ENCODE peak calls at places on chromosomes 16 and 17, in eight cellular contexts. T, S, R, J, Q, I, U and F are unnamed samples.

GRCh38 chr17:44111777-44112176 is 11.7 kb downstream of the HDAC5 start:
- DNase-seq in S (no peak), U (no peak), Q (no peak), R (no peak), T (no peak), J (no peak), I (no peak), F (no peak)

GRCh38 chr16:7268182-7268581 is 64.5 kb upstream of the RBFOX1 start:
- DNase-seq in S (no peak), I (peak), Q (no peak), J (no peak), T (no peak), R (no peak), U (peak), F (no peak)

GRCh38 chr16:86634290-86634689 is 55.9 kb downstream of the FOXL1 start:
- DNase-seq in U (peak), J (peak), I (no peak), T (no peak), S (no peak), Q (no peak), R (no peak), F (no peak)

GRCh38 chr16:4461250-4462085 is 13.0 kb downstream of the NMRAL1 start:
- DNase-seq in R (no peak), T (no peak), Q (no peak), I (no peak), S (no peak), U (no peak), J (no peak), F (no peak)

GRCh38 chr17:46774108-46774737 is 44.3 kb downstream of the WNT3 start:
- DNase-seq in R (peak), S (no peak), I (no peak), J (no peak), U (no peak), Q (peak), T (no peak), F (no peak)

GRCh38 chr16:50999181-50999580 is 151.9 kb downstream of the SALL1 start:
- DNase-seq in I (no peak), T (no peak), J (no peak), Q (no peak), U (no peak), R (no peak), S (no peak), F (peak)

GRCh38 chr17:4236456-4236855 is 27.3 kb downstream of the ANKFY1 start:
- DNase-seq in R (no peak), Q (no peak), U (no peak), T (no peak), I (no peak), S (no peak), J (no peak), F (no peak)

GRCh38 chr16:27805828-27806351 is 255.9 kb downstream of the KATNIP start:
- DNase-seq in Q (no peak), T (no peak), J (no peak), R (no peak), S (no peak), U (no peak), I (no peak), F (no peak)

GRCh38 chr17:38729886-38730525 is at the start of gene CISD3:
- DNase-seq in S (no peak), R (peak), J (peak), T (peak), U (peak), Q (peak), I (peak), F (no peak)

GRCh38 chr16:4800290-4801041 is 2.0 kb downstream of the ROGDI start:
- DNase-seq in Q (no peak), S (no peak), I (no peak), U (no peak), J (no peak), T (peak), R (peak), F (no peak)

GRCh38 chr16:10971560-10971961 is 27.2 kb downstream of the CLEC16A start:
- DNase-seq in R (peak), J (peak), U (peak), Q (peak), S (peak), T (no peak), I (peak), F (peak)

GRCh38 chr17:79504181-79504605 is 106.7 kb downstream of the RBFOX3 start:
- DNase-seq in R (no peak), Q (no peak), T (no peak), J (no peak), I (no peak), U (peak), S (no peak), F (no peak)

GRCh38 chr17:75808905-75809621 is 24.5 kb downstream of the UNK start:
- DNase-seq in U (no peak), I (no peak), S (no peak), Q (peak), T (peak), J (peak), R (peak), F (peak)

GRCh38 chr17:41645371-41646063 is 21.1 kb upstream of the KRT17 start:
- DNase-seq in Q (no peak), U (no peak), T (no peak), J (peak), R (no peak), I (no peak), S (no peak), F (no peak)

GRCh38 chr16:54115558-54115957 is 171.0 kb downstream of the IRX3 start:
- DNase-seq in S (no peak), Q (no peak), R (no peak), T (no peak), U (no peak), J (no peak), I (no peak), F (no peak)
- H3K4me3 ChIP-seq in S (no peak), Q (no peak), R (no peak), T (no peak), U (no peak), J (no peak), I (no peak), F (no peak)

DNA sequence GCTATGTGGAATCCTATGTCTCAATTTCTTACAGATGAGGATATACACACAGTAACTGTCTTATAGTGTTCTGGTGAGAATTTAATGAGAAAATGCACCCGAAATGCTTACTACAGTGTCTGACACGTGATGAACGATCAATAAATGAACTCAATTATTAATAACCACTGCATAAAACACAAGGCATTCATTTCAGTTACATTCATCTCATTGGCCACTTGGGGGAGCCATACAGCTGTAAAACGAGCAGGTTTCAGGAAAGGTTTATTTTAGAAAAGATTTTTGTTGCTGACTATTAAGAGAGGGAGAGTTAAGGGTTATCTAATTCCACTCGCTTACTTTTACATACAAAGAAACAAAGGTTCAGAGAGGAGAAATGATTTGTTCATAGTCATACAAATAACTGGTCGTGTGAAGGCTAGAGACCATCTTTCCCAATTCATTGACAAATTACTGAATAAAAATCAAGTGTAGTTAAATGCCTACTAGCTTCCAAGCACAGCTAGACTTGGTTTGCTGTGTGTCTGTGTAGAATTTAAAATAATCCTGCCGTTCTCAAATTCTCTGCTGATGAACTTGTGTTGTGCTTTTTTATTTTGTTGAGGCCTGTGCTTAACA is 160.1 kb downstream of the MAP2K4 start:
- DNase-seq in T (no peak), S (peak), Q (no peak), R (no peak), I (peak), J (peak), U (peak), F (peak)
- H3K4me3 ChIP-seq in T (no peak), S (no peak), Q (no peak), R (no peak), I (no peak), J (no peak), U (peak), F (no peak)

DNA sequence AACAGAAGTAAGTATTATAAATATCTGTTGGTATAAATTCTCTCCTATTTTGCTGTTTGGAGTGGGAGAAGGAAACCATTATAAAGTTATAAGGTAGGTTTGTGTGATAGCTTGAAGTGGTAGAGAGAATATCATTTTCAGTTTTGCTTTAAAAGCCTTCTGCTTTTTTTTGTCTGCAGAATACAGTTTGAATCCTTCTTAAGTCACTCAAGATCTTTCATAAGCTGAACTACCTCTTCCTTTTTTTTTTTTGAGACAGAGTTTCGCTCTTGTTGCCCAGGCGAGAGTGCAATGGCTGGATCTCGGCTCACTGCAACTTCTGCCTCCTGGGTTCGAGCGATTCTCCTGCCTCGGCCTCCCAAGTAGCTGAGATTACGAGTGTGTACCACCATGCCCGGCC is 9.0 kb downstream of the ATAD5 start:
- DNase-seq in Q (no peak), U (no peak), R (no peak), S (no peak), J (no peak), T (no peak), I (no peak), F (no peak)
- H3K4me3 ChIP-seq in Q (no peak), U (no peak), R (no peak), S (no peak), J (no peak), T (no peak), I (no peak), F (no peak)

DNA sequence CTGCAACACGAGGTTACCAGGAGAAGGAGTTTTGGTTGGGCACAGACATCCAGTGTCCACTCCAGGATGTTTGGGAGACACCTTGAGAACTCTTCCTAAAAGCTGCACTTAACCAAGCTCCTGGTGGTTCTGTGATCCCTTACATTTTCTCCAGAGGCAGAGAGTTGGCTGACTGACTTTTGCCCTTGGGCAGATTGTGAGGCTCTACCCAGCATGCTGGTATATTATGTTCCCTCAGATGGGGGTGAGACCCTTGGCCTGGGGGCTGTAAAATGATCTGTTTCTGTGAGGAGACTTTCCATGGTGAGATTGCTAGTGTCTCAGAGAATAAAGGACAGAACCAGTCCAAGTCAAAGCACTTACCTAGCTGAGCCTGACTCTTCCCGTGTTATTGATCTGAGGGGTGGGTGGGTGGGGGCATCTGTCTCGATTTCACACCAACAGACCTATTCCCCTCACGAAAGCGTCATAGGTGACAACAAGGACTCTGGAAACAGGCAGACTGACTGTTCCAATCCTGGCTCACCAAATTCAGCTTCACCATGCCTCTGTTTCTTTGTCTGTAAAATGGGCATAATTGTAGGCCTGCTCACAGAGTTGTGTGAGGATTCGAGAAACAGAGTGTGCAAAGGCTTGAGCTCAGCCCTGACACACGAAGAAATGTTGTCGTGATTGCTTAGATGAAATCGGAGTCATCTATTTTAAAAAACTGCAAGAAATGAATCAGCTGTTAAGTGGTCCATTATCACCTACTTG is 12.2 kb downstream of the USB1 start:
- DNase-seq in Q (no peak), S (no peak), R (no peak), J (no peak), T (no peak), U (no peak), I (no peak), F (no peak)
- H3K4me3 ChIP-seq in Q (no peak), S (no peak), R (no peak), J (no peak), T (no peak), U (no peak), I (no peak), F (no peak)

GRCh38 chr16:567362-568256 is 804 bp downstream of the NHLRC4 start:
- DNase-seq in R (no peak), J (no peak), Q (no peak), T (no peak), U (no peak), S (no peak), I (no peak), F (no peak)
- H3K4me3 ChIP-seq in R (no peak), J (no peak), Q (no peak), T (peak), U (no peak), S (no peak), I (peak), F (no peak)

DNA sequence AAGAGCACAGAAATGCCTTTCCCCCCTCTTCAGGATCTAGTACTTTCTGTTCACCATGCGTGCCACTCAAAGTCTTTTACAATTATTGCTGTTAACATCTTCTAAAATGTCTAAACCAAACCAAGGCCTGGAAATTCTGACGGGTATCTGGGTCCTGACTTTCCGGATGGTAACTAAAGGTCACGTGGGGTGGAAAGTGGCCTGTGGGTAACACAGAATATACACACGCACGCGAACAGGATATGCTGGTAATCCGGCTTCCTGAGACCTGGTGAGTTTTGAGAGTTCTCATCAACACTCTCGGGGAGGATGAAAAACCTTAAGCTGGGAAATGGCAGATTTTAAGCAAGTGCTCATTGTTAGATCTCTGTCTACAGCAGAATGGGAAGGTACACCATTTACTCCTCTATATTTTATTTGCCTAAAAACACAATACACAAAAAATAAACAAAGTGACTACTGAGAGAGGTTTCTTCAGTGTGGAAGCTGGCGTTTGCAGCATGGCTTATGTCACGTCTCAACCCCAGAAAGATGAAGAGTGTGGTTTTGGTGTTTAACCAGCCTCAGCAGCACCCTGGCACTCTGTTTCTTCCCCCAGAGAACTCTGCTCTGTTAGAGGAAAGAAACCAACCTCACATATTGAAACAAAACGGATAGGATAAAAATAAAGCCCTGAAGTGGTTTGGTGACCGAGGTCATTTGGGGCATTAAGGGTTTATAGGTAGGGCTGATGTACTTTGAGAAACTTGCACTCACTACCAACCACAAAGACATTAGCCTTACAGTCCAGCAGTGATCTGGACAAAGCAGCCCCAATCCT is 37.3 kb downstream of the SMG6 start:
- DNase-seq in T (peak), Q (no peak), R (no peak), U (no peak), I (peak), J (no peak), S (no peak), F (no peak)
- H3K4me3 ChIP-seq in T (no peak), Q (no peak), R (no peak), U (no peak), I (peak), J (no peak), S (no peak), F (no peak)

GRCh38 chr16:31475949-31476304 is 4.0 kb downstream of the TGFB1I1 start:
- DNase-seq in S (no peak), I (no peak), T (peak), Q (no peak), J (no peak), U (no peak), R (no peak), F (no peak)

GRCh38 chr16:31474778-31475738 is 3.1 kb downstream of the TGFB1I1 start:
- DNase-seq in R (no peak), J (no peak), U (no peak), I (no peak), Q (no peak), T (no peak), S (no peak), F (no peak)

GRCh38 chr16:31472559-31473203 is 729 bp downstream of the TGFB1I1 start:
- DNase-seq in R (peak), Q (peak), I (no peak), T (peak), U (peak), S (peak), J (peak), F (peak)

GRCh38 chr16:31473300-31474052 is 1.5 kb downstream of the TGFB1I1 start:
- DNase-seq in U (no peak), Q (no peak), S (no peak), J (no peak), R (no peak), T (no peak), I (no peak), F (no peak)

DNA sequence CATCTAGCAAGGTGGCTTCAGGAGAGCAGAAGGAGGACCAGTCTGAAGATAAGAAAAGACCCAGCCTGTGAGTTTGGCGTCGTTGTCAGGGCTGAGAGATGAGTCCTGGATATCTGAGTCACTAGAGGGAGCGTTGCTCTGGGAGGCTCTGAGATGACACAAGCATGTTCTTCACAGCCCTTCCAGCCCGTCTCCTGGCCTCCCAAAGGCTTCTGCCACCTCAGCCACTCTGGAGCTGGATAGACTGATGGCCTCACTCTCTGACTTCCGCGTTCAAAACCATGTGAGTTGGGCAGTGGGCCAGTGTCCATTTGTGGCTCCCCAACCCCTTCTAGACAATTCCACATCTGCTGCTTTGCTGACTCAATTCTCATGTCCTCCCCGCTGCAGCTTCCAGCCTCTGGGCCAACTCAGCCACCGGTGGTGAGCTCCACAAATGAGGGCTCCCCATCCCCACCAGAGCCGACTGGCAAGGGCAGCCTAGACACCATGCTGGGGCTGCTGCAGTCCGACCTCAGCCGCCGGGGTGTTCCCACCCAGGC is 2.3 kb downstream of the TGFB1I1 start:
- DNase-seq in I (no peak), T (no peak), J (peak), Q (no peak), U (no peak), S (no peak), R (no peak), F (peak)
- H3K4me3 ChIP-seq in I (no peak), T (no peak), J (no peak), Q (no peak), U (no peak), S (no peak), R (no peak), F (no peak)

DNA sequence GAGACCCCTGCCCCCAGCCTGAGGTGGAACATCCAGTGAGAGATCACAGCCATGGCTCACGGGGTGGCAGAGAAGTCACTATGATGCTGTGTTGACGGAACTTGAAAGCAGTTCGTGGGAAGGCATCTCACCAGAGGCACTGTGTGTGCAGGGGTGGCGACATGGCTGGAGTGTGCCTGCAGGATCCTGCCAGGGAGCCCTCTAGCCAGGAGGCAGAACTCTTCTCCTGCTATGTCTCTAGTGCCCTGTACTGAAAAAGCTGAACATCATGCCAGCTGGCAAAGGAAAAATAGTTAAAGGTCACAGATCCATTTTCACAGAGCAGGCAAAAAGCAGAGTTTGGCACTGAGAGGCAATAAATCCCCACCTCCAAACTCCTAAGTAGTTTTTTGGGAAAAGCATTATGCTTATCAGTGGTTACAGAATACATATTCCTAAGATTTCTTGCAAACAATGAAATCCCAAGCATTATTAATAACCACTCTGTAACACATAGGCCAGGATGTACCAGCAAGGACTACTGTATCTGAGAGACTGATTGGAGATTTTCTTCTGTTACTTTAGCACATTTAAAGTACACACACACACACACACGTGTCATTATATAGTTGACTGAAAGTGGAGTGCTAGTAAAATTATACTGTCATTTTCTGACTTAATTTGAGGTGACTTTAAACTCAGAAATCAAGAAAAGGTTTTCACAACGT is 36.8 kb downstream of the TNRC6C start:
- DNase-seq in Q (no peak), J (no peak), T (no peak), R (peak), U (no peak), I (peak), S (no peak), F (no peak)
- H3K4me3 ChIP-seq in Q (no peak), J (no peak), T (no peak), R (no peak), U (no peak), I (no peak), S (no peak), F (no peak)

GRCh38 chr16:66510298-66510697 is 39.6 kb downstream of the TK2 start:
- DNase-seq in U (no peak), J (no peak), Q (peak), S (no peak), T (peak), I (no peak), R (no peak), F (no peak)

GRCh38 chr16:66508914-66509496 is 40.9 kb downstream of the TK2 start:
- DNase-seq in I (no peak), T (peak), J (no peak), S (no peak), R (no peak), Q (peak), U (no peak), F (no peak)

GRCh38 chr16:66507731-66508239 is 42.1 kb downstream of the TK2 start:
- DNase-seq in Q (peak), R (no peak), I (no peak), J (no peak), T (no peak), S (no peak), U (no peak), F (no peak)

GRCh38 chr16:66509576-66509975 is 40.3 kb downstream of the TK2 start:
- DNase-seq in R (no peak), Q (peak), I (no peak), J (no peak), S (no peak), T (peak), U (no peak), F (no peak)

GRCh38 chr16:66508261-66508913 is 41.5 kb downstream of the TK2 start:
- DNase-seq in I (no peak), Q (peak), R (no peak), J (no peak), S (no peak), T (peak), U (peak), F (no peak)
- H3K4me3 ChIP-seq in I (no peak), Q (no peak), R (no peak), J (no peak), S (no peak), T (no peak), U (no peak), F (no peak)

GRCh38 chr17:49742256-49742655 is 21.7 kb downstream of the FAM117A start:
- DNase-seq in Q (no peak), S (no peak), T (no peak), I (peak), U (no peak), J (no peak), R (no peak), F (no peak)
- H3K4me3 ChIP-seq in Q (no peak), S (no peak), T (no peak), I (peak), U (no peak), J (no peak), R (no peak), F (no peak)